ENCODE peak calls at places on chromosomes 13 and 19, in seven cellular contexts. One of them, this sample, is unnamed. For H3K27me3, the result is how much of the 10 kb centered on the place peaks cover.

GRCh38 chr13:69793803-69794453 is 313.7 kb upstream of the ATXN8OS start:
- DNase-seq in Caco-2: no peak
- DNase-seq in AG04450: no peak
- DNase-seq in body of pancreas: no peak
- DNase-seq in cardiac muscle cell: no peak
- DNase-seq in aorta: no peak
- DNase-seq in CD8-positive, alpha-beta memory T cell: no peak
- DNase-seq in this sample: no peak

GRCh38 chr19:29560313-29561075 is 34.7 kb downstream of the VSTM2B start:
- DNase-seq in Caco-2: no peak
- DNase-seq in AG04450: no peak
- DNase-seq in body of pancreas: no peak
- DNase-seq in cardiac muscle cell: no peak
- DNase-seq in aorta: no peak
- DNase-seq in CD8-positive, alpha-beta memory T cell: no peak
- DNase-seq in this sample: no peak

GRCh38 chr19:18502236-18502632 is 19.6 kb downstream of the ELL start:
- DNase-seq in Caco-2: no peak
- DNase-seq in AG04450: no peak
- DNase-seq in body of pancreas: no peak
- DNase-seq in cardiac muscle cell: no peak
- DNase-seq in aorta: no peak
- DNase-seq in CD8-positive, alpha-beta memory T cell: no peak
- DNase-seq in this sample: no peak

GRCh38 chr19:38724380-38724854 is 19.9 kb downstream of the CAPN12 start:
- DNase-seq in Caco-2: no peak
- DNase-seq in AG04450: no peak
- DNase-seq in body of pancreas: no peak
- DNase-seq in cardiac muscle cell: no peak
- DNase-seq in aorta: no peak
- DNase-seq in CD8-positive, alpha-beta memory T cell: no peak
- DNase-seq in this sample: no peak

GRCh38 chr19:34306824-34307223 is 52.5 kb downstream of the GARRE1 start:
- DNase-seq in Caco-2: no peak
- DNase-seq in AG04450: no peak
- DNase-seq in body of pancreas: no peak
- DNase-seq in cardiac muscle cell: no peak
- DNase-seq in aorta: no peak
- DNase-seq in CD8-positive, alpha-beta memory T cell: no peak
- DNase-seq in this sample: no peak

GRCh38 chr19:55695511-55696290 is 20.7 kb downstream of the EPN1 start:
- DNase-seq in Caco-2: peak
- DNase-seq in AG04450: no peak
- DNase-seq in body of pancreas: no peak
- DNase-seq in cardiac muscle cell: no peak
- DNase-seq in aorta: peak
- DNase-seq in CD8-positive, alpha-beta memory T cell: no peak
- DNase-seq in this sample: no peak

GRCh38 chr19:4531562-4532165 is 3.4 kb downstream of the PLIN5 start:
- DNase-seq in Caco-2: no peak
- DNase-seq in AG04450: no peak
- DNase-seq in body of pancreas: peak
- DNase-seq in cardiac muscle cell: no peak
- DNase-seq in aorta: no peak
- DNase-seq in CD8-positive, alpha-beta memory T cell: no peak
- DNase-seq in this sample: no peak

GRCh38 chr13:111280666-111281577 is 39.5 kb upstream of the TEX29 start:
- DNase-seq in Caco-2: no peak
- DNase-seq in AG04450: peak
- DNase-seq in body of pancreas: no peak
- DNase-seq in cardiac muscle cell: peak
- DNase-seq in aorta: no peak
- DNase-seq in CD8-positive, alpha-beta memory T cell: no peak
- DNase-seq in this sample: no peak

GRCh38 chr13:36919206-36919832 is 719 bp downstream of the SMAD9 start:
- DNase-seq in Caco-2: no peak
- DNase-seq in AG04450: no peak
- DNase-seq in body of pancreas: no peak
- DNase-seq in cardiac muscle cell: peak
- DNase-seq in aorta: peak
- DNase-seq in CD8-positive, alpha-beta memory T cell: no peak
- DNase-seq in this sample: peak

GRCh38 chr19:33275933-33276619 is 26.3 kb downstream of the CEBPA start:
- DNase-seq in Caco-2: peak
- DNase-seq in AG04450: no peak
- DNase-seq in body of pancreas: no peak
- DNase-seq in cardiac muscle cell: no peak
- DNase-seq in aorta: no peak
- DNase-seq in CD8-positive, alpha-beta memory T cell: no peak
- DNase-seq in this sample: peak

GRCh38 chr13:24709186-24709913 is 29.1 kb downstream of the ATP12A start:
- DNase-seq in Caco-2: no peak
- DNase-seq in AG04450: no peak
- DNase-seq in body of pancreas: no peak
- DNase-seq in cardiac muscle cell: no peak
- DNase-seq in aorta: no peak
- DNase-seq in CD8-positive, alpha-beta memory T cell: peak
- DNase-seq in this sample: no peak

GRCh38 chr13:23510979-23511735 is 59.1 kb upstream of the TNFRSF19 start:
- DNase-seq in Caco-2: peak
- DNase-seq in AG04450: no peak
- DNase-seq in body of pancreas: no peak
- DNase-seq in cardiac muscle cell: peak
- DNase-seq in aorta: no peak
- DNase-seq in CD8-positive, alpha-beta memory T cell: no peak
- DNase-seq in this sample: peak

GRCh38 chr13:36788276-36788675 is 30.7 kb upstream of the RFXAP start:
- DNase-seq in Caco-2: no peak
- DNase-seq in AG04450: no peak
- DNase-seq in body of pancreas: no peak
- DNase-seq in cardiac muscle cell: no peak
- DNase-seq in aorta: no peak
- DNase-seq in CD8-positive, alpha-beta memory T cell: no peak
- DNase-seq in this sample: no peak

GRCh38 chr19:14558370-14559066 is 13.3 kb downstream of the NDUFB7 start:
- DNase-seq in Caco-2: no peak
- DNase-seq in AG04450: no peak
- DNase-seq in body of pancreas: no peak
- DNase-seq in cardiac muscle cell: no peak
- DNase-seq in aorta: no peak
- DNase-seq in CD8-positive, alpha-beta memory T cell: no peak
- DNase-seq in this sample: no peak

GRCh38 chr19:46849610-46850009 is 1.0 kb downstream of the AP2S1 start:
- DNase-seq in Caco-2: no peak
- DNase-seq in AG04450: no peak
- DNase-seq in body of pancreas: no peak
- DNase-seq in cardiac muscle cell: no peak
- DNase-seq in aorta: no peak
- DNase-seq in CD8-positive, alpha-beta memory T cell: no peak
- DNase-seq in this sample: no peak

GRCh38 chr13:42893346-42893745 is 98.7 kb downstream of the EPSTI1 start:
- DNase-seq in Caco-2: peak
- DNase-seq in AG04450: no peak
- DNase-seq in body of pancreas: no peak
- DNase-seq in cardiac muscle cell: peak
- DNase-seq in aorta: no peak
- DNase-seq in CD8-positive, alpha-beta memory T cell: no peak
- DNase-seq in this sample: no peak

GRCh38 chr13:32735859-32736258 is 149.6 kb downstream of the PDS5B start:
- DNase-seq in Caco-2: no peak
- DNase-seq in AG04450: no peak
- DNase-seq in body of pancreas: no peak
- DNase-seq in cardiac muscle cell: no peak
- DNase-seq in aorta: no peak
- DNase-seq in CD8-positive, alpha-beta memory T cell: no peak
- DNase-seq in this sample: no peak

GRCh38 chr13:32737679-32738078 is 151.4 kb downstream of the PDS5B start:
- DNase-seq in Caco-2: no peak
- DNase-seq in AG04450: no peak
- DNase-seq in body of pancreas: no peak
- DNase-seq in cardiac muscle cell: no peak
- DNase-seq in aorta: no peak
- DNase-seq in CD8-positive, alpha-beta memory T cell: no peak
- DNase-seq in this sample: no peak

GRCh38 chr13:32736648-32737047 is 150.4 kb downstream of the PDS5B start:
- DNase-seq in Caco-2: no peak
- DNase-seq in AG04450: no peak
- DNase-seq in body of pancreas: no peak
- DNase-seq in cardiac muscle cell: no peak
- DNase-seq in aorta: no peak
- DNase-seq in CD8-positive, alpha-beta memory T cell: no peak
- DNase-seq in this sample: no peak

GRCh38 chr13:32734511-32734910 is 148.3 kb downstream of the PDS5B start:
- DNase-seq in Caco-2: no peak
- DNase-seq in AG04450: peak
- DNase-seq in body of pancreas: no peak
- DNase-seq in cardiac muscle cell: peak
- DNase-seq in aorta: no peak
- DNase-seq in CD8-positive, alpha-beta memory T cell: no peak
- DNase-seq in this sample: no peak

GRCh38 chr13:32737111-32737571 is 150.9 kb downstream of the PDS5B start:
- DNase-seq in Caco-2: no peak
- DNase-seq in AG04450: no peak
- DNase-seq in body of pancreas: no peak
- DNase-seq in cardiac muscle cell: peak
- DNase-seq in aorta: no peak
- DNase-seq in CD8-positive, alpha-beta memory T cell: peak
- DNase-seq in this sample: no peak
- H3K4me3 ChIP-seq in Caco-2: no peak
- H3K4me3 ChIP-seq in AG04450: no peak
- H3K4me3 ChIP-seq in body of pancreas: no peak
- H3K4me3 ChIP-seq in cardiac muscle cell: no peak
- H3K4me3 ChIP-seq in aorta: peak
- H3K4me3 ChIP-seq in CD8-positive, alpha-beta memory T cell: peak
- H3K4me3 ChIP-seq in this sample: no peak

GRCh38 chr19:10010939-10011338 is 635 bp upstream of the COL5A3 start:
- DNase-seq in Caco-2: no peak
- DNase-seq in AG04450: no peak
- DNase-seq in body of pancreas: no peak
- DNase-seq in cardiac muscle cell: no peak
- DNase-seq in aorta: no peak
- DNase-seq in CD8-positive, alpha-beta memory T cell: no peak
- DNase-seq in this sample: no peak
- H3K27me3 ChIP-seq in Caco-2: under half
- H3K27me3 ChIP-seq in AG04450: under half
- H3K27me3 ChIP-seq in body of pancreas: under half
- H3K27me3 ChIP-seq in cardiac muscle cell: half or more
- H3K27me3 ChIP-seq in aorta: under half
- H3K27me3 ChIP-seq in CD8-positive, alpha-beta memory T cell: under half
- H3K27me3 ChIP-seq in this sample: under half

DNA sequence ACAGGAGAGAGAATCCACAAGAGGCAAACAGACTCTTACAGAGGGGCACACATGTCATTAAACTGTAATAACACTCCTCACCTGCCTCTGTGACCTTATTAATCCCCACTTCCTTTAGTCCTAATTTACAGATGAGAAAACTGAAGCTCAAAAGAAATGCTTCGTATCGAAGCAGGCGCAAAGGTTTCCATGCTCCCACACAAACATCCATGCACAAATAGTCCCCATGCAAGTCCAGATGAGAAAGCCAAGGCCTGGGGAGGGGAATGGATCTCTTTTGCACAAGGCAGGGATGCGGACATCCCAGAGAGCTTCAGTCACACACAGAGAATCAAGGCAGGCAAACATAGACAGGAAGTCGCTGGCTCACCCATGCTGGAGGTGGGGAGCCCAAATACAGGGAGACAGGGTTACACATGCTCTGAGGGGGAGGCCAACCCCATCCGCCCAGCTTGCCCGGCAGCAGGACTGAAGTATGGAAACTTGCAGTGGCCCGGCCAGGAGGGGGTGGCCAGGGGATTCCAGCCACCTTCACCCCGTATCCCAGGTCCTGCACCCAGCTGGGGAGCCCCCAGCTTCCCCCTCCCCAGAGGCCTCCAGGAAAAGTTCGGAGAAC is 468 bp downstream of the S1PR5 start:
- DNase-seq in Caco-2: no peak
- DNase-seq in AG04450: no peak
- DNase-seq in body of pancreas: no peak
- DNase-seq in cardiac muscle cell: no peak
- DNase-seq in aorta: no peak
- DNase-seq in CD8-positive, alpha-beta memory T cell: no peak
- DNase-seq in this sample: no peak
- H3K4me3 ChIP-seq in Caco-2: peak
- H3K4me3 ChIP-seq in AG04450: peak
- H3K4me3 ChIP-seq in body of pancreas: no peak
- H3K4me3 ChIP-seq in cardiac muscle cell: peak
- H3K4me3 ChIP-seq in aorta: no peak
- H3K4me3 ChIP-seq in CD8-positive, alpha-beta memory T cell: peak
- H3K4me3 ChIP-seq in this sample: no peak

GRCh38 chr13:31769581-31769980 is 30.3 kb downstream of the RXFP2 start:
- DNase-seq in Caco-2: no peak
- DNase-seq in AG04450: no peak
- DNase-seq in body of pancreas: no peak
- DNase-seq in cardiac muscle cell: no peak
- DNase-seq in aorta: no peak
- DNase-seq in CD8-positive, alpha-beta memory T cell: no peak
- DNase-seq in this sample: no peak
- H3K27me3 ChIP-seq in Caco-2: under half
- H3K27me3 ChIP-seq in AG04450: under half
- H3K27me3 ChIP-seq in body of pancreas: under half
- H3K27me3 ChIP-seq in cardiac muscle cell: under half
- H3K27me3 ChIP-seq in aorta: under half
- H3K27me3 ChIP-seq in CD8-positive, alpha-beta memory T cell: under half
- H3K27me3 ChIP-seq in this sample: under half

DNA sequence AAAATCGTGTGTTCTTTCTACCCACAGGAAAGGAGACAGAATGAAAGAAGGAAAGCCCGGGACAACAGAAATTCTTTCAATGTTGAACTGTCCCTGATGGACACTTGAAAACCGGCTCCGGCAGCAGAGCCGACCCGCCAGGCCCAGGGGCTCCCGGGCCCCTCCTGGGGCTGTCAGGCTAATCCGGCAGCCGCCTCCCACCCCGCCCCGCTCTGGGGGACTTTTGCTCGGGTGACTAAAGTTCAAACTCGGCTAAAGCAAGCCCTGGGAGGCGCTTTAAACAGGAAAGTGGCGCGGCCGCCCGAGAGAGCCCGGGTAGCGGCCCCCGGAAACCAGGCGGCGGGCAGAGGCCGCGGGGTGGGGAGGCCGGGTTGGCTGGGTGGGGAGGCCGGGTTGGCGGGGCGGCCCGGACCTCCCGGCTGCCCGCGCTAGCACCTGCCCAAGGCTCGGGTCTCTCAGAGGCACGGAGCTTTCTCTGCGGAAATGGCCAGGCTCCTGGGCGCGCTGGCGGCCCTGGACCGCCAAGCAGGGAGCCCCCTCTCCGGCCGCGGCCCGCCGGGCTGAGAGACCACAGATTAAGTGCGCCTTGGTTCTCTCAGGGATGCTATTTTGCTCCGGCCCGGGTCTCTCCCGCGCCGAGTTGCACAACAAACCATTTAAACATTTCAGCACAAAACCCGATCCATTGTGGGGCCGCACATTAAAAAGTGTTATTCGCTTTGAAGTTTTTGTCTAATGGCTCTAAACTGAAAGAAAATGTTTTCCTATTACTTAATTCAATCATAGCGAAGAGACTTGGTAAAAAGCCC is 2.6 kb upstream of the GSX1 start:
- DNase-seq in Caco-2: no peak
- DNase-seq in AG04450: no peak
- DNase-seq in body of pancreas: no peak
- DNase-seq in cardiac muscle cell: no peak
- DNase-seq in aorta: no peak
- DNase-seq in CD8-positive, alpha-beta memory T cell: no peak
- DNase-seq in this sample: no peak
- H3K4me3 ChIP-seq in Caco-2: peak
- H3K4me3 ChIP-seq in AG04450: no peak
- H3K4me3 ChIP-seq in body of pancreas: no peak
- H3K4me3 ChIP-seq in cardiac muscle cell: no peak
- H3K4me3 ChIP-seq in aorta: no peak
- H3K4me3 ChIP-seq in CD8-positive, alpha-beta memory T cell: peak
- H3K4me3 ChIP-seq in this sample: peak

GRCh38 chr19:41912899-41913475 is 15.3 kb downstream of the ERFL start:
- DNase-seq in Caco-2: no peak
- DNase-seq in AG04450: no peak
- DNase-seq in body of pancreas: no peak
- DNase-seq in cardiac muscle cell: no peak
- DNase-seq in aorta: no peak
- DNase-seq in CD8-positive, alpha-beta memory T cell: no peak
- DNase-seq in this sample: no peak
- H3K27me3 ChIP-seq in Caco-2: under half
- H3K27me3 ChIP-seq in AG04450: half or more
- H3K27me3 ChIP-seq in body of pancreas: under half
- H3K27me3 ChIP-seq in cardiac muscle cell: half or more
- H3K27me3 ChIP-seq in aorta: under half
- H3K27me3 ChIP-seq in CD8-positive, alpha-beta memory T cell: under half
- H3K27me3 ChIP-seq in this sample: half or more